ENCODE peak calls at places on chromosomes 2 and 18, in five cellular contexts. One of them, this sample, is unnamed.

GRCh38 chr2:196941398-196942078 is 15.0 kb upstream of the PGAP1 start:
- DNase-seq in HL-60: no peak
- DNase-seq in OCI-LY7: no peak
- DNase-seq in A549: no peak
- DNase-seq in HepG2: no peak
- DNase-seq in this sample: no peak

GRCh38 chr2:19358242-19359020 is at the start of gene OSR1:
- DNase-seq in OCI-LY7: no peak
- DNase-seq in A549: peak; percentile 69
- DNase-seq in HepG2: peak; percentile 53
- DNase-seq in HL-60: peak; percentile 25
- DNase-seq in this sample: no peak

GRCh38 chr2:10042301-10043161 is 819 bp upstream of the KLF11 start:
- DNase-seq in HL-60: no peak
- DNase-seq in A549: no peak
- DNase-seq in OCI-LY7: no peak
- DNase-seq in HepG2: peak; percentile 80
- DNase-seq in this sample: no peak

GRCh38 chr2:96287273-96287856 is 18.0 kb downstream of the SNRNP200 start:
- DNase-seq in HL-60: no peak
- DNase-seq in OCI-LY7: no peak
- DNase-seq in HepG2: no peak
- DNase-seq in A549: no peak
- DNase-seq in this sample: no peak

GRCh38 chr2:152560163-152560562 is 157.1 kb downstream of the PRPF40A start:
- DNase-seq in OCI-LY7: no peak
- DNase-seq in HL-60: no peak
- DNase-seq in A549: no peak
- DNase-seq in HepG2: no peak
- DNase-seq in this sample: no peak

GRCh38 chr2:217222511-217222910 is 362.6 kb upstream of the TNP1 start:
- DNase-seq in A549: no peak
- DNase-seq in HL-60: peak; percentile 81
- DNase-seq in HepG2: no peak
- DNase-seq in OCI-LY7: peak; percentile 86
- DNase-seq in this sample: no peak

GRCh38 chr18:50372743-50373142 is 2.1 kb upstream of the SKA1 start:
- DNase-seq in OCI-LY7: peak; percentile 26
- DNase-seq in A549: no peak
- DNase-seq in HL-60: peak; percentile 52
- DNase-seq in HepG2: no peak
- DNase-seq in this sample: no peak

GRCh38 chr2:132593171-132593570 is 76.8 kb downstream of the LYPD1 start:
- DNase-seq in HepG2: no peak
- DNase-seq in OCI-LY7: no peak
- DNase-seq in HL-60: no peak
- DNase-seq in A549: no peak
- DNase-seq in this sample: peak; percentile 18

GRCh38 chr2:236718207-236718992 is 148.8 kb downstream of the ACKR3 start:
- DNase-seq in HL-60: no peak
- DNase-seq in HepG2: no peak
- DNase-seq in A549: no peak
- DNase-seq in OCI-LY7: no peak
- DNase-seq in this sample: no peak

GRCh38 chr2:226742346-226742745 is 57.3 kb downstream of the IRS1 start:
- DNase-seq in A549: no peak
- DNase-seq in HepG2: no peak
- DNase-seq in HL-60: no peak
- DNase-seq in OCI-LY7: no peak
- DNase-seq in this sample: peak; percentile 78

GRCh38 chr2:176188218-176188968 is at the start of gene HOXD1:
- DNase-seq in OCI-LY7: no peak
- DNase-seq in HepG2: peak; percentile 71
- DNase-seq in A549: peak; percentile 57
- DNase-seq in HL-60: no peak
- DNase-seq in this sample: no peak

GRCh38 chr2:5694016-5694690 is 2.0 kb downstream of the SOX11 start:
- DNase-seq in HepG2: no peak
- DNase-seq in HL-60: no peak
- DNase-seq in A549: no peak
- DNase-seq in OCI-LY7: peak; percentile 81
- DNase-seq in this sample: no peak

GRCh38 chr2:27261926-27262298 is 935 bp downstream of the SLC30A3 start:
- DNase-seq in A549: no peak
- DNase-seq in OCI-LY7: no peak
- DNase-seq in HL-60: no peak
- DNase-seq in HepG2: no peak
- DNase-seq in this sample: no peak

GRCh38 chr2:191746809-191747208 is 68.9 kb downstream of the NABP1 start:
- DNase-seq in HepG2: no peak
- DNase-seq in HL-60: no peak
- DNase-seq in A549: no peak
- DNase-seq in OCI-LY7: no peak
- DNase-seq in this sample: no peak

GRCh38 chr2:27809761-27810241 is 38.3 kb downstream of the MRPL33 start:
- DNase-seq in HepG2: no peak
- DNase-seq in A549: peak; percentile 51
- DNase-seq in OCI-LY7: no peak
- DNase-seq in HL-60: peak; percentile 53
- DNase-seq in this sample: peak; percentile 84

GRCh38 chr2:230758566-230759480 is 46.2 kb downstream of the CAB39 start:
- DNase-seq in A549: no peak
- DNase-seq in HepG2: no peak
- DNase-seq in HL-60: peak; percentile 47
- DNase-seq in OCI-LY7: no peak
- DNase-seq in this sample: peak; percentile 87

GRCh38 chr2:56008661-56009411 is 85.3 kb upstream of the EFEMP1 start:
- DNase-seq in HepG2: no peak
- DNase-seq in HL-60: no peak
- DNase-seq in OCI-LY7: peak; percentile 31
- DNase-seq in A549: peak; percentile 48
- DNase-seq in this sample: peak; percentile 73

GRCh38 chr2:43276962-43277383 is 50.6 kb upstream of the ZFP36L2 start:
- DNase-seq in A549: no peak
- DNase-seq in OCI-LY7: no peak
- DNase-seq in HepG2: no peak
- DNase-seq in HL-60: no peak
- DNase-seq in this sample: no peak

GRCh38 chr18:78596794-78597193 is 382.8 kb upstream of the SALL3 start:
- DNase-seq in A549: no peak
- DNase-seq in OCI-LY7: no peak
- DNase-seq in HL-60: no peak
- DNase-seq in HepG2: no peak
- DNase-seq in this sample: no peak

GRCh38 chr2:44941551-44942234 is at the start of gene SIX3:
- DNase-seq in HL-60: no peak
- DNase-seq in OCI-LY7: no peak
- DNase-seq in A549: peak; percentile 75
- DNase-seq in HepG2: no peak
- DNase-seq in this sample: no peak

GRCh38 chr2:79393107-79393506 is 119.7 kb upstream of the CTNNA2 start:
- DNase-seq in HepG2: peak; percentile 4
- DNase-seq in OCI-LY7: no peak
- DNase-seq in HL-60: no peak
- DNase-seq in A549: no peak
- DNase-seq in this sample: no peak

GRCh38 chr2:96924775-96925747 is 55.2 kb upstream of the SEMA4C start:
- DNase-seq in OCI-LY7: no peak
- DNase-seq in HepG2: no peak
- DNase-seq in HL-60: no peak
- DNase-seq in A549: no peak
- DNase-seq in this sample: no peak

GRCh38 chr18:61019902-61020301 is 313.3 kb upstream of the CDH20 start:
- DNase-seq in HepG2: no peak
- DNase-seq in HL-60: no peak
- DNase-seq in A549: no peak
- DNase-seq in OCI-LY7: no peak
- DNase-seq in this sample: no peak

GRCh38 chr2:172098650-172099471 is 3.8 kb downstream of the DLX2 start:
- DNase-seq in HL-60: no peak
- DNase-seq in HepG2: peak; percentile 84
- DNase-seq in A549: peak; percentile 77
- DNase-seq in OCI-LY7: no peak
- DNase-seq in this sample: no peak

GRCh38 chr2:220506466-220506865 is 879.0 kb downstream of the SLC4A3 start:
- DNase-seq in A549: no peak
- DNase-seq in HepG2: no peak
- DNase-seq in HL-60: no peak
- DNase-seq in OCI-LY7: no peak
- DNase-seq in this sample: no peak

GRCh38 chr2:74831693-74832530 is 2.0 kb upstream of the HK2 start:
- DNase-seq in HL-60: no peak
- DNase-seq in OCI-LY7: no peak
- DNase-seq in HepG2: peak; percentile 62
- DNase-seq in A549: peak; percentile 26
- DNase-seq in this sample: no peak

GRCh38 chr2:23120161-23120560 is 264.8 kb upstream of the KLHL29 start:
- DNase-seq in A549: no peak
- DNase-seq in HL-60: no peak
- DNase-seq in OCI-LY7: no peak
- DNase-seq in HepG2: no peak
- DNase-seq in this sample: no peak

GRCh38 chr2:157934684-157935377 is 58.7 kb upstream of the ACVR1 start:
- DNase-seq in HL-60: no peak
- DNase-seq in OCI-LY7: no peak
- DNase-seq in A549: no peak
- DNase-seq in HepG2: no peak
- DNase-seq in this sample: no peak

GRCh38 chr2:25304339-25304728 is 37.4 kb downstream of the DNMT3A start:
- DNase-seq in HepG2: no peak
- DNase-seq in OCI-LY7: no peak
- DNase-seq in HL-60: peak; percentile 83
- DNase-seq in A549: no peak
- DNase-seq in this sample: no peak

GRCh38 chr2:241559489-241560180 is 1.1 kb downstream of the BOK start:
- DNase-seq in OCI-LY7: no peak
- DNase-seq in HL-60: no peak
- DNase-seq in A549: peak; percentile 60
- DNase-seq in HepG2: peak; percentile 61
- DNase-seq in this sample: no peak

GRCh38 chr2:109648041-109648527 is 33.9 kb downstream of the SOWAHC start:
- DNase-seq in HepG2: no peak
- DNase-seq in HL-60: no peak
- DNase-seq in A549: no peak
- DNase-seq in OCI-LY7: no peak
- DNase-seq in this sample: no peak

GRCh38 chr2:167144179-167144898 is 256.1 kb downstream of the XIRP2 start:
- DNase-seq in HL-60: no peak
- DNase-seq in HepG2: no peak
- DNase-seq in OCI-LY7: no peak
- DNase-seq in A549: no peak
- DNase-seq in this sample: no peak

GRCh38 chr2:149799296-149799695 is 211.7 kb upstream of the MMADHC start:
- DNase-seq in OCI-LY7: no peak
- DNase-seq in HepG2: no peak
- DNase-seq in HL-60: no peak
- DNase-seq in A549: peak; percentile 35
- DNase-seq in this sample: peak; percentile 9

GRCh38 chr2:103667335-103667884 is 905.6 kb downstream of the TMEM182 start:
- DNase-seq in HL-60: no peak
- DNase-seq in HepG2: no peak
- DNase-seq in OCI-LY7: no peak
- DNase-seq in A549: no peak
- DNase-seq in this sample: peak; percentile 77

GRCh38 chr2:219057709-219058540 is 2.8 kb downstream of the IHH start:
- DNase-seq in OCI-LY7: peak; percentile 74
- DNase-seq in HepG2: peak; percentile 62
- DNase-seq in A549: peak; percentile 60
- DNase-seq in HL-60: peak; percentile 68
- DNase-seq in this sample: no peak
- H3K4me3 ChIP-seq in OCI-LY7: no peak overlapping the region
- H3K4me3 ChIP-seq in HepG2: peak overlapping the region; percentile 29
- H3K4me3 ChIP-seq in A549: peak overlapping the region; percentile 53
- H3K4me3 ChIP-seq in HL-60: no peak overlapping the region
- H3K4me3 ChIP-seq in this sample: no peak overlapping the region

DNA sequence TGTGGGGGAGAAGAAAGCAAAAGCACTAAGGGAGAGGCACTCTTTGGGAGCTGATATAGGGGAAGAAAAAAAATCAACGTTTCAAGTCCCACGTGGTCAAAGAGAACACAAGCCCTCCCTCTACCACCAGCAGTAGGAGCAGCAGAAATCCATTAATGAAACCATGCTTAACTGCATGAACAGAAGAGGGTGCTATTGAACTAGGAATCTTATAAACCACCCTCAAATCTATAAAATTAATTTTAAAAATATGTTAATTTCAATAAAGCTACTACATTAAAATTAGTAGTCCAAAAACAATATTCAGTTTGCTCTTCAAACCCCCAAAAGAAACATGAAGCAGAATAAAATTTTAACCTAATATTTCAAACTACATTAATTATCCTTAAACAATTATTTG is 147.8 kb downstream of the TMEM18 start:
- DNase-seq in A549: peak; percentile 40
- DNase-seq in OCI-LY7: peak; percentile 26
- DNase-seq in HepG2: peak; percentile 48
- DNase-seq in HL-60: peak; percentile 8
- DNase-seq in this sample: no peak
- TF ChIP-seq CTCF in A549: no peak
- TF ChIP-seq CTCF in OCI-LY7: peak; percentile 70
- TF ChIP-seq CTCF in HepG2: peak; percentile 43
- TF ChIP-seq CTCF in HL-60: no peak
- TF ChIP-seq CTCF in this sample: peak; percentile 17

GRCh38 chr2:60516383-60516811 is 37.1 kb downstream of the BCL11A start:
- DNase-seq in A549: peak; percentile 12
- DNase-seq in OCI-LY7: no peak
- DNase-seq in HL-60: no peak
- DNase-seq in HepG2: no peak
- DNase-seq in this sample: peak; percentile 88
- H3K4me3 ChIP-seq in A549: no peak overlapping the region
- H3K4me3 ChIP-seq in OCI-LY7: no peak overlapping the region
- H3K4me3 ChIP-seq in HL-60: no peak overlapping the region
- H3K4me3 ChIP-seq in HepG2: no peak overlapping the region
- H3K4me3 ChIP-seq in this sample: peak overlapping the region; percentile 2

DNA sequence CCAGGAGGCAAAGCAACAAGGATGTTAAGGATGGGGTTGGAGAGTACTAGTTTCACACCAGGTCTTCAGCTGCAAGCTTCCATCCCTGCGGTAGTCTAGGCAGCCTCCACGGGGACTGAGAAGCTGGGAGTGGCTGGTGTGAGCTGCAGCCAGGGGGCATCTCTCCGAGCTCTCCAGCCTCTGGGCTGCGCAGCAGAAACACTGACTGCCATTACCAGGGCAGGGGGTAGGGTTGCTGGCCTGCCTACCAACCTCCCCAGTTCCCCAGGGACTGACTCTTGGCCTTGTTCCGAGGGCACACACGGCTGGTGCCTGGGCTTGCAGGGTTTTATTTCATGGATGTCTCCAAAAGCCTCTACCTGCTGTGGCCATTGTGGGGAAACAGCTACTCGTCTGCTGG is 15.9 kb downstream of the GATA6 start:
- DNase-seq in A549: no peak
- DNase-seq in HepG2: no peak
- DNase-seq in HL-60: no peak
- DNase-seq in OCI-LY7: no peak
- DNase-seq in this sample: no peak
- TF ChIP-seq CTCF in A549: no peak
- TF ChIP-seq CTCF in HepG2: no peak
- TF ChIP-seq CTCF in HL-60: no peak
- TF ChIP-seq CTCF in OCI-LY7: no peak
- TF ChIP-seq CTCF in this sample: no peak

GRCh38 chr18:26442139-26442538 is 106.2 kb downstream of the KCTD1 start:
- DNase-seq in HL-60: no peak
- DNase-seq in HepG2: no peak
- DNase-seq in A549: no peak
- DNase-seq in OCI-LY7: no peak
- DNase-seq in this sample: no peak
- H3K4me3 ChIP-seq in HL-60: no peak overlapping the region
- H3K4me3 ChIP-seq in HepG2: no peak overlapping the region
- H3K4me3 ChIP-seq in A549: no peak overlapping the region
- H3K4me3 ChIP-seq in OCI-LY7: no peak overlapping the region
- H3K4me3 ChIP-seq in this sample: no peak overlapping the region